ENCODE peak calls at places on chromosomes 2 and 18, in seven cellular contexts. V, U, G, P, O, C and B are unnamed samples.

GRCh38 chr2:48397846-48398245 is 132.1 kb upstream of the STON1 start:
- DNase-seq in C (peak), V (no peak), U (no peak), G (no peak), P (no peak), O (no peak), B (no peak)

GRCh38 chr2:219457784-219458369 is 23.2 kb downstream of the SPEG start:
- DNase-seq in U (no peak), P (no peak), O (no peak), V (no peak), C (no peak), G (no peak), B (no peak)

GRCh38 chr2:104371084-104371483 is 482.8 kb upstream of the POU3F3 start:
- DNase-seq in O (no peak), V (no peak), P (no peak), C (no peak), U (no peak), G (no peak), B (no peak)

GRCh38 chr18:9100796-9101195 is 1.7 kb upstream of the NDUFV2 start:
- DNase-seq in P (no peak), V (no peak), O (no peak), G (no peak), U (no peak), C (no peak), B (no peak)

GRCh38 chr2:33272001-33272400 is 204.4 kb upstream of the RASGRP3 start:
- DNase-seq in O (peak), P (no peak), U (no peak), G (peak), C (peak), V (no peak), B (no peak)

GRCh38 chr2:187390891-187391290 is 57.2 kb downstream of the CALCRL start:
- DNase-seq in U (no peak), V (no peak), C (peak), G (peak), P (no peak), O (no peak), B (peak)

GRCh38 chr2:85551698-85552678 is 9.3 kb downstream of the GGCX start:
- DNase-seq in P (peak), C (peak), G (peak), O (peak), U (peak), V (peak), B (peak)

GRCh38 chr2:237488901-237489860 is 2.1 kb downstream of the MLPH start:
- DNase-seq in V (no peak), U (no peak), P (peak), C (peak), O (no peak), G (no peak), B (no peak)

GRCh38 chr2:85134255-85135065 is 1.3 kb downstream of the TCF7L1 start:
- DNase-seq in P (peak), U (no peak), G (peak), O (no peak), C (peak), V (peak), B (peak)

GRCh38 chr2:206266130-206267125 is 8.0 kb upstream of the ZDBF2 start:
- DNase-seq in U (no peak), G (no peak), C (no peak), P (no peak), V (no peak), O (no peak), B (no peak)

GRCh38 chr2:171963198-171963597 is 36.6 kb upstream of the METAP1D start:
- DNase-seq in V (no peak), P (no peak), U (no peak), O (no peak), G (no peak), C (no peak), B (no peak)

GRCh38 chr2:171959998-171960397 is 37.7 kb downstream of the HAT1 start:
- DNase-seq in P (no peak), U (no peak), C (no peak), V (no peak), G (no peak), O (no peak), B (no peak)

GRCh38 chr2:171958475-171958874 is 36.2 kb downstream of the HAT1 start:
- DNase-seq in O (no peak), V (no peak), U (no peak), C (peak), G (peak), P (no peak), B (peak)

GRCh38 chr2:171957061-171957460 is 34.8 kb downstream of the HAT1 start:
- DNase-seq in C (no peak), P (no peak), U (no peak), G (no peak), O (no peak), V (no peak), B (peak)

GRCh38 chr2:171960570-171960969 is 38.3 kb downstream of the HAT1 start:
- DNase-seq in G (no peak), P (no peak), C (no peak), V (no peak), O (no peak), U (no peak), B (no peak)
- H3K4me3 ChIP-seq in G (no peak), P (no peak), C (no peak), V (no peak), O (no peak), U (no peak), B (no peak)

GRCh38 chr2:239927424-239927981 is 97.6 kb downstream of the NDUFA10 start:
- DNase-seq in O (peak), P (peak), G (peak), C (peak), V (no peak), U (no peak), B (peak)
- H3K4me3 ChIP-seq in O (peak), P (no peak), G (no peak), C (no peak), V (no peak), U (no peak), B (no peak)

GRCh38 chr2:14634223-14634884 is 1.8 kb downstream of the LRATD1 start:
- DNase-seq in G (peak), O (no peak), U (no peak), C (peak), P (peak), V (peak), B (peak)

GRCh38 chr2:14633031-14633430 is 514 bp downstream of the LRATD1 start:
- DNase-seq in U (no peak), P (peak), V (no peak), C (no peak), O (no peak), G (no peak), B (no peak)

GRCh38 chr2:14632133-14632936 is at the start of gene LRATD1:
- DNase-seq in U (peak), C (peak), V (peak), P (peak), O (no peak), G (peak), B (peak)

GRCh38 chr2:14633451-14634211 is 1.1 kb downstream of the LRATD1 start:
- DNase-seq in C (no peak), U (no peak), V (no peak), G (no peak), O (no peak), P (peak), B (no peak)

DNA sequence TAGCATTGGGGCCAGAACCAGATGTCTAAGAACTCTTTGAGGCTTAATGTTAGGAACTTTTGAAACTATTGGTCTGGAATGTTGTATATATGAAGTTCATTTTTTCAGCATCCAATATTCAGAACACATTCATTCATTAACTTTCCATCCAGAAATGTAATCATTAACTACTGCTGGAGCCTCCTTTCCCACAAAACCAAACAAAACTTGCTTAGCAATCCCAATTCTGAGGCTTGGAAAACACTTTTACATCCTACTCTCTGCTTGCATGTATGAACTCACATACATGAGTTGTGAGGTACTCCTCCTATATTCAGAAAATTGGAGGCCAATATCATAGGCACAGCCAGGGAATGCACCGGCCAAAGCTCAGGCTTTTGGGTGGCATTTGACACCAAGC is 841 bp upstream of the LRATD1 start:
- DNase-seq in V (no peak), C (no peak), P (no peak), U (no peak), G (no peak), O (no peak), B (no peak)
- H3K4me3 ChIP-seq in V (no peak), C (no peak), P (peak), U (no peak), G (no peak), O (no peak), B (no peak)

GRCh38 chr2:37771600-37772088 is 100.2 kb upstream of the CDC42EP3 start:
- DNase-seq in O (no peak), U (no peak), G (peak), C (peak), V (no peak), P (no peak), B (peak)

GRCh38 chr2:37770797-37771196 is 99.4 kb upstream of the CDC42EP3 start:
- DNase-seq in U (no peak), C (peak), P (no peak), G (no peak), V (no peak), O (no peak), B (no peak)

GRCh38 chr2:37767051-37767450 is 95.6 kb upstream of the CDC42EP3 start:
- DNase-seq in P (no peak), U (no peak), V (no peak), C (peak), G (no peak), O (no peak), B (no peak)

GRCh38 chr2:37766087-37766486 is 94.6 kb upstream of the CDC42EP3 start:
- DNase-seq in G (no peak), U (no peak), O (no peak), V (no peak), P (no peak), C (no peak), B (no peak)

GRCh38 chr2:37768491-37768925 is 97.1 kb upstream of the CDC42EP3 start:
- DNase-seq in C (peak), U (no peak), G (peak), V (peak), O (no peak), P (peak), B (peak)
- H3K4me3 ChIP-seq in C (no peak), U (no peak), G (no peak), V (no peak), O (no peak), P (no peak), B (no peak)

GRCh38 chr2:223835701-223836532 is 1.5 kb downstream of the AP1S3 start:
- DNase-seq in P (peak), G (no peak), O (no peak), C (peak), U (no peak), V (no peak), B (no peak)
- H3K4me3 ChIP-seq in P (no peak), G (no peak), O (no peak), C (no peak), U (no peak), V (no peak), B (no peak)

GRCh38 chr18:47265197-47265596 is 13.7 kb upstream of the SKOR2 start:
- DNase-seq in V (no peak), C (peak), P (no peak), G (peak), O (no peak), U (no peak), B (peak)

GRCh38 chr18:47263828-47264314 is 12.4 kb upstream of the SKOR2 start:
- DNase-seq in U (no peak), P (no peak), C (no peak), V (no peak), G (no peak), O (no peak), B (no peak)

GRCh38 chr18:47262397-47263196 is 11.1 kb upstream of the SKOR2 start:
- DNase-seq in P (no peak), G (no peak), C (no peak), O (no peak), V (no peak), U (no peak), B (no peak)

GRCh38 chr18:47261902-47262301 is 10.4 kb upstream of the SKOR2 start:
- DNase-seq in P (no peak), V (no peak), C (no peak), U (no peak), G (no peak), O (no peak), B (no peak)

GRCh38 chr18:47263197-47263827 is 11.9 kb upstream of the SKOR2 start:
- DNase-seq in O (no peak), P (no peak), U (no peak), G (no peak), V (no peak), C (no peak), B (no peak)
- H3K4me3 ChIP-seq in O (no peak), P (no peak), U (peak), G (no peak), V (no peak), C (peak), B (no peak)

DNA sequence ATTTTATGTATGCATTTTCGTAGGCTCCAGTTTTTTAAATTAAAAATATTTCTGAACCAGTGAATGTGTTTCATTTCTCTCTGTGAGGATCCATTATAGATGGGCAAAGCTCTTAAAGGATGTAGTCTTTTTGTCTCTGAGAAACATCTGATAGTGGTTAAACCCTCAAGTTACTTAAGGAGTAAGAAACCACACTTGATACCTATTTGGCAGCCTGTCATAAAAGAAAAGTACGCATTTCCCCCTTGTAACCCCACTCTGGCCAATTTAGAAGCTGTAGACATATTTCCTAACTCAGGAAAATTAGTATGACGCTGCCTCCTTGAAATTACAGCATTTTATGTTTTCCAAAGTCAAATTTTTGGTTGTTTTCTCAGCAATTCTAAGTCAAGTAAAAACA is 2.0 kb downstream of the STAT4 start:
- DNase-seq in G (no peak), U (no peak), O (peak), V (no peak), C (no peak), P (no peak), B (no peak)
- H3K4me3 ChIP-seq in G (no peak), U (no peak), O (peak), V (no peak), C (no peak), P (no peak), B (no peak)

DNA sequence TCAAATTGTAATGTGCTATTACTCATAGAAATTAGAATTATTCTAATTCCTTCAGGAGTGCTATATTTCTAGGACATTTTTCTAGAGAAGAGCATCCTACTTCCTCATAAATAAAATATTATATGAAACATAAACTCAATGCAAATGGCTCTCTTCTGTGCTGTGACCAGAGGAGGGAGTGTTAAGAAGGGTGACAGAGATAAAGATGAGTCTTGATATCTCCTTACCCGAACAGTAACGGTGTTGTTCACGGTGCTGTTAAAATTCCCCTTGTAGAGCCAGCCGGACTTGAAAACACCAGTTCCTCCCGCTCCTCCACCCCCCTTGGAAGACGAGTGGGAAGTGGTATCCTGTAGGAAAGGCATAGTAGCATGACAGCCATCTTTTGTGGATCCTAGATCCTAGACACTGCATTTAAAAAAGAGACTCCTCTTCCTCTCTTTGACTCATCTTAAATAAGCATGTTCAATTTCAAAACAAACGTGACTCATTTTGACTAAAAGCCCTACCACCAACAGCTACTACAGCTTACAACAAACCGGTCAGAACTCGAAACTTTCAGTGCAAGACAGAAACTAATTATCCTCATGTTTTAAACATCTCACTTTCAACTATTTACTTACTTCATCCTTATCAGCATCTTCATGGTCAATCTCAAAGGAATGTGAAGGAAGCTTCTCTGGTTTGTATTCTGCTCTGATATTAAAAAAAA is 156.3 kb downstream of the DOCK10 start:
- DNase-seq in G (peak), U (no peak), P (no peak), V (no peak), C (peak), O (no peak), B (peak)
- H3K4me3 ChIP-seq in G (no peak), U (no peak), P (no peak), V (no peak), C (no peak), O (no peak), B (peak)